ENCODE peak calls at places on chromosomes 11 and 22, in nine cellular contexts. L is SK-N-SH; N is astrocyte; Q is psoas muscle; S is CD4-positive, alpha-beta T cell; C is fibroblast of lung; F is uterus; A is RWPE1; T is Peyer's patch. R is an unnamed sample.

GRCh38 chr11:104668797-104669463 is 229.3 kb downstream of the CASP12 start:
- DNase-seq in S (no peak), N (peak), T (no peak), A (peak), F (no peak), L (no peak), Q (no peak), C (peak), R (no peak)

GRCh38 chr11:561148-562003 is 606 bp downstream of the RASSF7 start:
- DNase-seq in Q (no peak), L (no peak), N (no peak), C (no peak), A (peak), F (no peak), S (no peak), T (no peak), R (peak)

GRCh38 chr11:45366839-45367238 is 80.7 kb upstream of the SYT13 start:
- DNase-seq in Q (no peak), F (no peak), S (no peak), N (no peak), T (no peak), A (no peak), L (no peak), C (no peak), R (no peak)

GRCh38 chr11:117231637-117232021 is 244 bp downstream of the PCSK7 start:
- DNase-seq in N (no peak), F (no peak), T (no peak), C (no peak), A (no peak), S (no peak), Q (no peak), L (no peak), R (no peak)

GRCh38 chr11:74710291-74710938 is 20.8 kb downstream of the CHRDL2 start:
- DNase-seq in A (no peak), S (no peak), F (no peak), N (peak), L (peak), Q (no peak), C (no peak), T (no peak), R (no peak)

GRCh38 chr11:57560146-57560545 is 7.3 kb downstream of the UBE2L6 start:
- DNase-seq in L (no peak), S (no peak), A (no peak), C (no peak), F (no peak), Q (no peak), N (no peak), T (no peak), R (no peak)

GRCh38 chr11:19345519-19345847 is 104.7 kb upstream of the E2F8 start:
- DNase-seq in C (no peak), Q (peak), T (no peak), L (peak), N (no peak), F (no peak), A (no peak), S (no peak), R (no peak)

GRCh38 chr11:47946682-47947575 is 33.4 kb upstream of the PTPRJ start:
- DNase-seq in T (no peak), N (peak), A (peak), L (no peak), C (peak), S (no peak), F (peak), Q (peak), R (peak)

GRCh38 chr11:134388590-134388989 is 23.5 kb downstream of the B3GAT1 start:
- DNase-seq in C (no peak), L (no peak), Q (no peak), N (no peak), A (no peak), S (no peak), F (no peak), T (no peak), R (no peak)

GRCh38 chr11:122178795-122179194 is 62.8 kb upstream of the BLID start:
- DNase-seq in Q (no peak), S (no peak), C (no peak), N (no peak), A (no peak), T (no peak), L (no peak), F (no peak), R (no peak)

GRCh38 chr11:126628790-126629621 is 273.5 kb downstream of the ST3GAL4 start:
- DNase-seq in L (no peak), Q (no peak), S (no peak), F (no peak), A (no peak), N (no peak), T (no peak), C (no peak), R (no peak)

GRCh38 chr11:12182650-12183511 is 72.5 kb downstream of the MICAL2 start:
- DNase-seq in L (no peak), Q (peak), S (no peak), C (peak), A (peak), N (peak), F (peak), T (no peak), R (no peak)

GRCh38 chr11:10633261-10633660 is 60.3 kb downstream of the IRAG1 start:
- DNase-seq in F (no peak), L (no peak), A (peak), Q (no peak), S (no peak), T (no peak), C (no peak), N (no peak), R (no peak)

GRCh38 chr22:35330258-35330861 is 30.7 kb downstream of the TOM1 start:
- DNase-seq in L (no peak), C (peak), A (peak), Q (peak), F (peak), S (peak), T (peak), N (peak), R (peak)

GRCh38 chr22:48503035-48503625 is 1324.5 kb downstream of the BRD1 start:
- DNase-seq in A (no peak), Q (peak), F (no peak), S (no peak), C (no peak), T (no peak), L (no peak), N (no peak), R (no peak)

GRCh38 chr22:26452236-26453016 is 23.4 kb downstream of the ASPHD2 start:
- DNase-seq in S (no peak), A (no peak), F (no peak), L (no peak), Q (no peak), N (no peak), C (no peak), T (no peak), R (no peak)

GRCh38 chr11:122099345-122100045 is 16.5 kb downstream of the BLID start:
- DNase-seq in Q (no peak), T (no peak), L (no peak), N (peak), F (peak), A (no peak), C (peak), S (no peak), R (no peak)

GRCh38 chr11:87926250-87926970 is 248.8 kb downstream of the RAB38 start:
- DNase-seq in C (peak), S (no peak), T (no peak), F (no peak), N (peak), L (no peak), A (peak), Q (no peak), R (no peak)

GRCh38 chr11:706439-706956 is 467 bp downstream of the EPS8L2 start:
- DNase-seq in Q (no peak), F (no peak), A (no peak), C (peak), S (no peak), N (peak), T (no peak), L (no peak), R (no peak)

GRCh38 chr11:118401880-118402590 is 629 bp downstream of the ATP5MG start:
- DNase-seq in N (peak), Q (no peak), A (peak), F (no peak), T (no peak), L (no peak), S (no peak), C (peak), R (no peak)

GRCh38 chr11:117300301-117300700 is 9.2 kb downstream of the BACE1-AS start:
- DNase-seq in T (no peak), L (peak), N (peak), Q (no peak), C (peak), S (no peak), A (no peak), F (peak), R (no peak)

GRCh38 chr11:74647404-74647803 is 55.0 kb downstream of the POLD3 start:
- DNase-seq in N (no peak), T (no peak), Q (no peak), F (no peak), C (peak), S (no peak), L (no peak), A (no peak), R (no peak)

GRCh38 chr11:46597155-46597554 is 3.3 kb upstream of the AMBRA1 start:
- DNase-seq in S (no peak), C (no peak), Q (no peak), T (no peak), L (no peak), A (no peak), N (no peak), F (no peak), R (no peak)

GRCh38 chr11:125105921-125106320 is 5.5 kb downstream of the TMEM218 start:
- DNase-seq in N (no peak), S (no peak), F (no peak), T (no peak), Q (no peak), A (no peak), L (no peak), C (peak), R (no peak)

GRCh38 chr11:18522388-18522787 is 4.4 kb downstream of the TSG101 start:
- DNase-seq in F (no peak), T (no peak), S (no peak), Q (no peak), C (no peak), N (no peak), L (peak), A (no peak), R (no peak)

GRCh38 chr22:50530857-50531545 is 1.2 kb upstream of the TYMP start:
- DNase-seq in N (peak), Q (peak), S (peak), C (peak), L (no peak), A (no peak), T (peak), F (peak), R (peak)

GRCh38 chr11:11442791-11443190 is 89.7 kb upstream of the CSNK2A3 start:
- DNase-seq in Q (no peak), F (no peak), L (no peak), T (no peak), A (no peak), N (no peak), C (no peak), S (no peak), R (no peak)

GRCh38 chr11:73176892-73177155 is 34.7 kb upstream of the FCHSD2 start:
- DNase-seq in T (no peak), C (no peak), A (no peak), F (no peak), L (no peak), S (no peak), N (no peak), Q (no peak), R (peak)

GRCh38 chr11:122649133-122649532 is 6.4 kb upstream of the UBASH3B start:
- DNase-seq in S (no peak), C (no peak), Q (no peak), A (no peak), F (no peak), T (no peak), L (no peak), N (peak), R (no peak)

GRCh38 chr22:20591295-20591645 is 83.9 kb downstream of the MED15 start:
- DNase-seq in S (no peak), A (no peak), N (no peak), Q (no peak), F (no peak), T (no peak), L (no peak), C (no peak), R (peak)

GRCh38 chr11:126355324-126355925 is at the start of gene ST3GAL4:
- DNase-seq in A (peak), C (peak), Q (peak), N (no peak), L (peak), T (peak), S (peak), F (peak), R (peak)

GRCh38 chr11:6596237-6596877 is 7.1 kb downstream of the RRP8 start:
- DNase-seq in L (no peak), S (no peak), F (no peak), T (no peak), Q (no peak), C (no peak), A (no peak), N (no peak), R (no peak)

GRCh38 chr11:1230456-1231395 is 7.9 kb downstream of the MUC5B start:
- DNase-seq in F (no peak), Q (peak), A (peak), T (no peak), N (no peak), S (no peak), C (no peak), L (peak), R (peak)

GRCh38 chr11:28086569-28086968 is 21.4 kb downstream of the KIF18A start:
- DNase-seq in A (peak), S (no peak), F (no peak), N (peak), L (no peak), Q (no peak), C (peak), T (no peak), R (no peak)

GRCh38 chr22:50621948-50622722 is 5.8 kb downstream of the ARSA start:
- DNase-seq in T (peak), N (no peak), L (peak), F (no peak), S (no peak), C (no peak), Q (no peak), A (no peak), R (peak)

GRCh38 chr11:77519847-77520246 is 46.0 kb upstream of the PAK1 start:
- DNase-seq in T (no peak), C (no peak), F (no peak), A (no peak), L (no peak), Q (no peak), N (no peak), S (no peak), R (no peak)

GRCh38 chr11:64778223-64778472 is 194 bp downstream of the SF1 start:
- DNase-seq in N (no peak), Q (no peak), T (no peak), S (no peak), A (no peak), C (no peak), F (no peak), L (no peak), R (no peak)

GRCh38 chr11:64778473-64779298 is at the start of gene SF1:
- DNase-seq in N (peak), T (peak), A (peak), S (peak), F (peak), L (peak), Q (peak), C (peak), R (peak)

GRCh38 chr11:64777449-64778222 is 706 bp downstream of the SF1 start:
- DNase-seq in N (peak), S (peak), Q (peak), A (peak), C (peak), L (peak), F (peak), T (peak), R (peak)

GRCh38 chr11:64776425-64776824 is 1.9 kb downstream of the SF1 start:
- DNase-seq in A (no peak), L (no peak), N (no peak), T (no peak), S (no peak), Q (no peak), C (no peak), F (no peak), R (peak)

DNA sequence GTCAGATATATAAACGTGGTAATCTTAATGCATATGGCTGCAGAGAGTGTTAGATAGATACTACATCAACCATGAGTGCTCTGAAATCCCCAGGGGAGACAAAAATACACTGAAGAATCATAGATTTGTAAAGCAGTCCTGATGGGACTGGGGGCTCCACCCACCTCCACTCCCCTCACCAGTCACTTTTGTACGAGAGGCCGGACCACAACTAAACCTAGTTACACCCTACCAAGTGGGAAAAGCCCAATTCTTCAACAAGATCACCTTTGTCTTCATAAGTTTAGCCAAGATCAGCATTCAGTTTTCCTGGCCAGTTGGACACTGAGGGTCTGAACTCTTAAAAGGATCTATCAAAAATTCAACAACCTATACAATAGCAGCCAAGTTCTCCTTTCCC is 1.5 kb downstream of the SF1 start:
- DNase-seq in N (no peak), T (no peak), A (no peak), S (no peak), C (no peak), F (no peak), Q (no peak), L (no peak), R (no peak)
- H3K27ac ChIP-seq in N (peak), T (peak), A (no peak), S (peak), C (peak), F (peak), Q (peak), L (peak), R (peak)

DNA sequence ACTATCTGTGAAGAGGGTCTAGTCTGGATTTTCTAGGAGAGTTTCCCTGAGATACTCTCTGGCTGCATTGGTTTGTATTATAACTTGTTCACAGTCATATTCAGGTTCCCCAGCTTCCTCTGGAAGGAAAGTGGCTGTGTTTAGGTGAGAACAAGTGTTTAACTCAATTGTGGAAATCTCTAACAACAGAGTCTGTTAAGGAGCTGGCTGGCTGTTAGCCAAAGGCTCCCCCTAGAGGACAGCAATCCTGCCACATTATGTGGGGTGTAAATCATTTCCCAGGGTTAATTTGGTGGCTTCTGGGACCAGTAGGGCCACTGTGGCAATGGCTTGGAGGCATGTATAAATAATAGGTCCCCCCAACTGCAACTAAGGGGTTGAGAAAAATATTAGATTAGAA is 18.4 kb downstream of the MS4A6E start:
- DNase-seq in T (peak), F (no peak), Q (no peak), N (no peak), L (no peak), S (no peak), C (no peak), A (no peak), R (no peak)
- TF ChIP-seq CTCF in T (peak), F (no peak), Q (peak), N (peak), L (peak), S (no peak), C (no peak), A (no peak), R (no peak)

DNA sequence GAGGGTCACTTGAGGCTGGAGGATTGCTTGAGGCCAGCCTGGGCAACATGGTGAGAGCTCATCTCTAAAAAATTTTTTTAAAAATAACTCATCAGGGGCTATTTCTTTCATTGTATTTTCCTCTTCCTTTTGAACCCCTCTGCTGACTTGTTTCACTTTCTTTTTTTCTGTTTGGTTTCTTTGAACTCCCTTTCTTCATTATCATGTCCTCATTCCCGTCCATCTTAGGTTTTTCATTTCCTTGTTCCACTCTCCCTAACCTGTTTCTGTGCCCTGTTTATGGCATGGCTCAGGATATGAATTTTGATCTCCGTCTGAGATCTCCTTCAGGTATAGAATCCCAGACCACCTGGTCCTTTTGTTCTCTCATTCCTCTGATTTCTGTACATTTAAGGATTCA is 12.4 kb downstream of the MARK2 start:
- DNase-seq in C (no peak), S (no peak), T (no peak), A (no peak), N (no peak), L (no peak), F (no peak), Q (no peak), R (no peak)
- H3K27ac ChIP-seq in C (no peak), S (peak), T (no peak), A (no peak), N (no peak), L (no peak), F (peak), Q (no peak), R (no peak)

DNA sequence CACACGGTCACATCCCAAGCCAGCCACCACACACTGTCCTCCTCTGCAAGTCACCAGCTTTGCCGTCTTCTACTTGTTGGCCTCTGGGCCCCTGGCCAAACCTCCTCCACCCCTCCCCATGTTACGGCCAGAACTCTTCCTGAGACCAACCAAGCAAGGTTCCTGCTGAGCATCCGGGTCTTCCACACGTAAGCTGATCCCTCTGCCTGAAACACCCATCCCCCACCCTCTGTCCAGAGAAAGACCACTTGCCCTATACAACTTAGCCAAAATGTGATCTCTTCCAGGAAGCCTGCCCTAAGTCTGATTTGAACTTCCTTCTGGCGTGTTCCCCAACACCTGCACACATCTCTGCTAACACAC is 16.1 kb upstream of the CHADL start:
- DNase-seq in L (no peak), F (no peak), N (peak), A (no peak), S (no peak), T (no peak), C (peak), Q (no peak), R (no peak)
- TF ChIP-seq CTCF in L (no peak), F (no peak), N (no peak), A (no peak), S (no peak), T (no peak), C (no peak), Q (no peak), R (no peak)

GRCh38 chr22:27754888-27755480 is 46.6 kb downstream of the MN1 start:
- DNase-seq in N (no peak), S (no peak), T (no peak), C (no peak), L (no peak), Q (no peak), F (no peak), A (no peak), R (no peak)

GRCh38 chr22:27754247-27754887 is 47.2 kb downstream of the MN1 start:
- DNase-seq in Q (no peak), L (no peak), A (peak), F (no peak), N (peak), T (no peak), C (no peak), S (no peak), R (no peak)

GRCh38 chr22:27755521-27756211 is 45.9 kb downstream of the MN1 start:
- DNase-seq in C (no peak), F (no peak), N (no peak), A (no peak), S (no peak), Q (no peak), T (no peak), L (no peak), R (no peak)

GRCh38 chr22:27757928-27758525 is 43.5 kb downstream of the MN1 start:
- DNase-seq in S (no peak), A (no peak), L (no peak), Q (no peak), N (no peak), C (no peak), T (no peak), F (no peak), R (no peak)

GRCh38 chr22:27756212-27756660 is 45.3 kb downstream of the MN1 start:
- DNase-seq in F (no peak), Q (no peak), L (no peak), S (no peak), N (no peak), T (no peak), A (no peak), C (no peak), R (no peak)
- H3K27ac ChIP-seq in F (no peak), Q (peak), L (no peak), S (no peak), N (no peak), T (no peak), A (peak), C (no peak), R (no peak)

GRCh38 chr22:37896939-37897338 is 9.2 kb upstream of the MICALL1 start:
- DNase-seq in F (no peak), L (no peak), A (no peak), C (no peak), T (no peak), S (no peak), N (no peak), Q (no peak), R (no peak)
- TF ChIP-seq CTCF in F (no peak), L (no peak), A (no peak), C (no peak), T (no peak), S (no peak), N (no peak), Q (no peak), R (no peak)

GRCh38 chr11:68369756-68370155 is 57.4 kb downstream of the LRP5 start:
- DNase-seq in Q (no peak), T (no peak), A (no peak), S (no peak), N (no peak), L (no peak), C (no peak), F (no peak), R (no peak)
- H3K27ac ChIP-seq in Q (peak), T (peak), A (peak), S (no peak), N (no peak), L (no peak), C (no peak), F (peak), R (no peak)

GRCh38 chr22:40613025-40613424 is 23.5 kb downstream of the MRTFA start:
- DNase-seq in F (no peak), Q (no peak), N (no peak), S (no peak), C (no peak), T (no peak), A (no peak), L (no peak), R (no peak)
- TF ChIP-seq CTCF in F (no peak), Q (no peak), N (no peak), S (no peak), C (no peak), T (no peak), A (no peak), L (no peak), R (no peak)

R was measured in left lung.